ENCODE peak calls at places on chromosomes 4 and X, in nine cellular contexts. S, J, I, R, W, O, N, V and D are unnamed samples.

GRCh38 chr4:25223770-25224375 is 10.0 kb upstream of the PI4K2B start:
- DNase-seq in I (peak; percentile 81), W (no peak), V (peak; percentile 18), O (no peak), R (no peak), N (peak; percentile 16), J (no peak), S (peak; percentile 44), D (peak; percentile 13)

GRCh38 chr4:156505341-156505955 is 466.2 kb downstream of the PDGFC start:
- DNase-seq in R (no peak), W (no peak), V (peak; percentile 59), O (peak; percentile 71), N (no peak), I (peak; percentile 82), S (no peak), J (no peak), D (no peak)

GRCh38 chr4:153402366-153402765 is 57.9 kb downstream of the MND1 start:
- DNase-seq in W (no peak), R (no peak), N (no peak), I (no peak), V (no peak), J (no peak), O (no peak), S (no peak), D (no peak)

GRCh38 chr4:17646693-17647092 is 32.3 kb downstream of the MED28 start:
- DNase-seq in N (no peak), V (no peak), R (no peak), O (no peak), S (no peak), J (no peak), I (no peak), W (no peak), D (no peak)

GRCh38 chr4:107780665-107781064 is 44.1 kb upstream of the SGMS2 start:
- DNase-seq in V (peak; percentile 25), J (no peak), I (no peak), S (peak; percentile 23), W (no peak), N (no peak), R (no peak), O (no peak), D (peak; percentile 3)

GRCh38 chr4:30553151-30553550 is 167.0 kb upstream of the PCDH7 start:
- DNase-seq in I (no peak), J (no peak), S (no peak), R (no peak), O (no peak), N (no peak), W (no peak), V (no peak), D (no peak)

GRCh38 chrX:63350551-63350950 is 581 bp downstream of the SPIN4 start:
- DNase-seq in S (peak; percentile 41), N (no peak), W (peak; percentile 11), O (peak; percentile 75), V (peak; percentile 2), J (no peak), I (peak; percentile 66), R (peak; percentile 24), D (peak; percentile 10)

GRCh38 chr4:76108467-76109181 is 34.1 kb downstream of the ART3 start:
- DNase-seq in V (peak; percentile 2), R (no peak), J (no peak), S (no peak), I (no peak), N (no peak), W (peak; percentile 23), O (no peak), D (no peak)

GRCh38 chr4:10109995-10110670 is 6.5 kb downstream of the WDR1 start:
- DNase-seq in S (no peak), R (no peak), I (no peak), V (no peak), J (no peak), W (no peak), N (no peak), O (no peak), D (no peak)

GRCh38 chrX:69258893-69259292 is 93.6 kb upstream of the PJA1 start:
- DNase-seq in S (no peak), W (no peak), V (no peak), N (no peak), R (no peak), O (no peak), J (no peak), I (no peak), D (no peak)

GRCh38 chr4:57405359-57405758 is 295.2 kb upstream of the IGFBP7 start:
- DNase-seq in O (no peak), J (no peak), W (no peak), N (no peak), I (no peak), S (no peak), R (no peak), V (no peak), D (no peak)

GRCh38 chrX:118627084-118627758 is 100.2 kb upstream of the IL13RA1 start:
- DNase-seq in I (no peak), S (peak; percentile 19), N (no peak), W (no peak), J (no peak), O (no peak), V (peak; percentile 7), R (no peak), D (no peak)

GRCh38 chrX:140572724-140573123 is 67.9 kb upstream of the SOX3 start:
- DNase-seq in S (peak; percentile 30), O (no peak), V (peak; percentile 41), J (no peak), R (no peak), I (peak; percentile 85), W (peak; percentile 1), N (no peak), D (no peak)

GRCh38 chr4:73869130-73870055 is at the start of gene CXCL1:
- DNase-seq in V (no peak), J (peak; percentile 71), O (peak; percentile 76), W (peak; percentile 54), S (no peak), I (peak; percentile 83), N (no peak), R (no peak), D (no peak)

GRCh38 chr4:68864438-68865177 is 48.8 kb downstream of the UGT2B10 start:
- DNase-seq in N (no peak), V (no peak), S (no peak), J (no peak), R (no peak), W (peak; percentile 52), I (no peak), O (no peak), D (no peak)
- H3K4me1 ChIP-seq in N (no peaks in the 10 kb centered on the region), V (no peaks in the 10 kb centered on the region), S (no peaks in the 10 kb centered on the region), J (no peaks in the 10 kb centered on the region), R (no peaks in the 10 kb centered on the region), W (peaks cover 2% of the 10 kb centered on the region), I (no peaks in the 10 kb centered on the region), O (no peaks in the 10 kb centered on the region), D (no peaks in the 10 kb centered on the region)

GRCh38 chr4:159269956-159270355 is 167.1 kb downstream of the RAPGEF2 start:
- DNase-seq in O (no peak), R (no peak), S (no peak), N (no peak), I (no peak), J (no peak), W (no peak), V (no peak), D (no peak)

GRCh38 chr4:159269143-159269542 is 166.3 kb downstream of the RAPGEF2 start:
- DNase-seq in I (no peak), O (no peak), N (no peak), S (no peak), J (no peak), R (no peak), V (no peak), W (no peak), D (no peak)

GRCh38 chr4:159267940-159268327 is 165.1 kb downstream of the RAPGEF2 start:
- DNase-seq in J (no peak), R (no peak), S (no peak), I (no peak), W (no peak), N (no peak), V (no peak), O (no peak), D (no peak)

GRCh38 chr4:159268607-159269006 is 165.7 kb downstream of the RAPGEF2 start:
- DNase-seq in W (no peak), N (no peak), J (no peak), V (no peak), I (no peak), O (no peak), R (no peak), S (no peak), D (no peak)

GRCh38 chr4:159267023-159267939 is 164.4 kb downstream of the RAPGEF2 start:
- DNase-seq in W (no peak), O (no peak), N (no peak), J (no peak), I (no peak), S (no peak), V (no peak), R (no peak), D (no peak)
- H3K4me3 ChIP-seq in W (no peak overlapping the region), O (peak overlapping the region; percentile 84), N (no peak overlapping the region), J (peak overlapping the region; percentile 2), I (no peak overlapping the region), S (no peak overlapping the region), V (no peak overlapping the region), R (no peak overlapping the region), D (no peak overlapping the region)

DNA sequence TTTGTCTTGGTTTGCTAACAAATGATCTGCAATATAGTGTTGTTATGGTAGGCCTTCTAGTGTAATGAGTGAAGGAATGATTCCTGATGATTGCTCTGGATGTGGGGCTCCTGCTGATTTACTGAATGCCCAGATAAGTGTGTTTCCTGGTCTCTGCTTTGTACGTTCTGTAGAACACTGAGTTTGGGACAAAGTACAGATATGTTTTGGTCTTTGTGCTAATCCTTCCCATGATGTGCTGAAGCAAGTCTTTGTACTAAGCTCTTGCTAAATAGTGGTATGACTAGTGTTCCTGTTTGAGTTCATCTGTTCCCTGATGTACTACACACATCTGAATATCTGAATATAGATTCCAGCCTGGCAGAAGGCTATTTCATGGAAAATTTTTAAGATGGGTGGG is 36.9 kb upstream of the XIAP start:
- DNase-seq in N (no peak), R (no peak), I (no peak), V (no peak), W (no peak), J (no peak), S (no peak), O (no peak), D (no peak)
- H3K4me1 ChIP-seq in N (no peaks in the 10 kb centered on the region), R (no peaks in the 10 kb centered on the region), I (no peaks in the 10 kb centered on the region), V (no peaks in the 10 kb centered on the region), W (peaks cover 11% of the 10 kb centered on the region), J (no peaks in the 10 kb centered on the region), S (no peaks in the 10 kb centered on the region), O (no peaks in the 10 kb centered on the region), D (no peaks in the 10 kb centered on the region)

DNA sequence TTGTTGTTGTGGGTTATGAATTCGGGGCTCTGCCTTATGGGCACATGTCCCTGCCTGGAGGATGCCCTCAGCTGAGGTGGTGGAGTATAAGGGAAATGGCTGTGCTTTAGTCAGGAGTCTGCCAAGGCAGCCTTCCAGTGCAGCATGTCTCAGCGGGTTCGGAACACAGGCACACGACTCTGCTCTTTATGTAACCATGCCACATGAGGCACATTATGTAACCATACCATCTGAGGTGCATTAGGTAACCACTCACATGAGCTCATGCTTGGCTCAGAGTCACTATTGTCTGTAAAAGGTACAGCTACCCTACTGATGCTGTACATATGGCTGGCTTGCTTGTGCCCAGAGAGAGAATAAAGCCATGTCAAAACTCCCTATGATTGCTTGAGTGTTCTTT is 723.6 kb downstream of the TRAM1L1 start:
- DNase-seq in S (no peak), O (peak; percentile 39), N (no peak), I (no peak), R (no peak), W (no peak), J (no peak), V (no peak), D (no peak)
- H3K4me3 ChIP-seq in S (no peak overlapping the region), O (no peak overlapping the region), N (no peak overlapping the region), I (no peak overlapping the region), R (no peak overlapping the region), W (no peak overlapping the region), J (no peak overlapping the region), V (no peak overlapping the region), D (no peak overlapping the region)